ENCODE peak calls at places on chromosomes 7 and 10, in seven cellular contexts. One of them, this sample, is unnamed.

GRCh38 chr10:78255796-78256638 is 222.4 kb downstream of the RPS24 start:
- DNase-seq in left ventricle myocardium inferior: no peak
- DNase-seq in GM23338: no peak
- DNase-seq in thoracic aorta: peak; percentile 69
- DNase-seq in transverse colon: peak; percentile 21
- DNase-seq in GM23248: peak; percentile 99
- DNase-seq in tibial nerve: peak; percentile 32
- DNase-seq in this sample: peak; percentile 84

GRCh38 chr7:40763319-40764287 is 628.8 kb downstream of the SUGCT start:
- DNase-seq in left ventricle myocardium inferior: no peak
- DNase-seq in transverse colon: no peak
- DNase-seq in GM23338: no peak
- DNase-seq in thoracic aorta: no peak
- DNase-seq in GM23248: peak; percentile 49
- DNase-seq in tibial nerve: no peak
- DNase-seq in this sample: no peak

GRCh38 chr10:113030453-113030852 is 80.4 kb downstream of the TCF7L2 start:
- DNase-seq in GM23338: no peak
- DNase-seq in thoracic aorta: no peak
- DNase-seq in tibial nerve: no peak
- DNase-seq in transverse colon: no peak
- DNase-seq in GM23248: peak; percentile 68
- DNase-seq in left ventricle myocardium inferior: no peak
- DNase-seq in this sample: no peak

GRCh38 chr10:123380491-123381085 is 226.4 kb downstream of the BUB3 start:
- DNase-seq in tibial nerve: no peak
- DNase-seq in thoracic aorta: no peak
- DNase-seq in transverse colon: no peak
- DNase-seq in GM23338: peak; percentile 37
- DNase-seq in GM23248: peak; percentile 64
- DNase-seq in left ventricle myocardium inferior: no peak
- DNase-seq in this sample: peak; percentile 5

GRCh38 chr10:46544989-46545791 is 11.3 kb downstream of the GPRIN2 start:
- DNase-seq in left ventricle myocardium inferior: peak; percentile 9
- DNase-seq in thoracic aorta: no peak
- DNase-seq in tibial nerve: no peak
- DNase-seq in transverse colon: peak; percentile 18
- DNase-seq in GM23248: peak; percentile 57
- DNase-seq in GM23338: peak; percentile 84
- DNase-seq in this sample: no peak

GRCh38 chr7:13990319-13990983 is 985 bp upstream of the ETV1 start:
- DNase-seq in left ventricle myocardium inferior: peak; percentile 34
- DNase-seq in thoracic aorta: peak; percentile 8
- DNase-seq in GM23338: peak; percentile 96
- DNase-seq in transverse colon: peak; percentile 34
- DNase-seq in tibial nerve: peak; percentile 51
- DNase-seq in GM23248: peak; percentile 62
- DNase-seq in this sample: peak; percentile 14

GRCh38 chr7:952548-953441 is 1.7 kb downstream of the ADAP1 start:
- DNase-seq in transverse colon: peak; percentile 9
- DNase-seq in GM23338: no peak
- DNase-seq in thoracic aorta: no peak
- DNase-seq in left ventricle myocardium inferior: peak; percentile 8
- DNase-seq in tibial nerve: no peak
- DNase-seq in GM23248: no peak
- DNase-seq in this sample: no peak

GRCh38 chr10:15387021-15387420 is 15.9 kb upstream of the FAM171A1 start:
- DNase-seq in left ventricle myocardium inferior: no peak
- DNase-seq in GM23248: no peak
- DNase-seq in thoracic aorta: no peak
- DNase-seq in GM23338: no peak
- DNase-seq in tibial nerve: no peak
- DNase-seq in transverse colon: no peak
- DNase-seq in this sample: no peak

GRCh38 chr7:7129381-7129780 is 53.0 kb upstream of the C1GALT1 start:
- DNase-seq in transverse colon: no peak
- DNase-seq in left ventricle myocardium inferior: no peak
- DNase-seq in thoracic aorta: no peak
- DNase-seq in GM23338: no peak
- DNase-seq in tibial nerve: no peak
- DNase-seq in GM23248: no peak
- DNase-seq in this sample: no peak

GRCh38 chr7:145692237-145692950 is 424.2 kb upstream of the CNTNAP2 start:
- DNase-seq in GM23338: no peak
- DNase-seq in transverse colon: no peak
- DNase-seq in left ventricle myocardium inferior: peak; percentile 38
- DNase-seq in thoracic aorta: no peak
- DNase-seq in GM23248: no peak
- DNase-seq in tibial nerve: no peak
- DNase-seq in this sample: peak; percentile 3

GRCh38 chr10:112349521-112350085 is 24.3 kb upstream of the ACSL5 start:
- DNase-seq in GM23248: no peak
- DNase-seq in transverse colon: peak; percentile 1
- DNase-seq in GM23338: no peak
- DNase-seq in left ventricle myocardium inferior: no peak
- DNase-seq in tibial nerve: no peak
- DNase-seq in thoracic aorta: no peak
- DNase-seq in this sample: no peak

GRCh38 chr10:31152421-31153133 is 120.9 kb upstream of the ZNF438 start:
- DNase-seq in GM23248: no peak
- DNase-seq in GM23338: no peak
- DNase-seq in thoracic aorta: no peak
- DNase-seq in left ventricle myocardium inferior: no peak
- DNase-seq in tibial nerve: no peak
- DNase-seq in transverse colon: no peak
- DNase-seq in this sample: no peak

GRCh38 chr10:3886666-3887251 is 101.8 kb upstream of the KLF6 start:
- DNase-seq in transverse colon: no peak
- DNase-seq in left ventricle myocardium inferior: no peak
- DNase-seq in GM23338: no peak
- DNase-seq in GM23248: peak; percentile 94
- DNase-seq in tibial nerve: peak; percentile 49
- DNase-seq in thoracic aorta: no peak
- DNase-seq in this sample: peak; percentile 94

GRCh38 chr7:21887353-21887752 is 58.3 kb downstream of the CDCA7L start:
- DNase-seq in transverse colon: no peak
- DNase-seq in left ventricle myocardium inferior: no peak
- DNase-seq in tibial nerve: no peak
- DNase-seq in GM23338: no peak
- DNase-seq in thoracic aorta: no peak
- DNase-seq in GM23248: no peak
- DNase-seq in this sample: no peak

GRCh38 chr7:68321076-68321639 is 1277.1 kb upstream of the AUTS2 start:
- DNase-seq in GM23248: no peak
- DNase-seq in thoracic aorta: no peak
- DNase-seq in transverse colon: no peak
- DNase-seq in GM23338: no peak
- DNase-seq in tibial nerve: no peak
- DNase-seq in left ventricle myocardium inferior: peak; percentile 66
- DNase-seq in this sample: peak; percentile 52

GRCh38 chr10:96626795-96627194 is 40.0 kb upstream of the TM9SF3 start:
- DNase-seq in left ventricle myocardium inferior: no peak
- DNase-seq in GM23248: no peak
- DNase-seq in transverse colon: no peak
- DNase-seq in thoracic aorta: no peak
- DNase-seq in GM23338: peak; percentile 70
- DNase-seq in tibial nerve: no peak
- DNase-seq in this sample: no peak

GRCh38 chr10:93813507-93814465 is 56.0 kb downstream of the LGI1 start:
- DNase-seq in thoracic aorta: no peak
- DNase-seq in GM23338: peak; percentile 79
- DNase-seq in transverse colon: peak; percentile 73
- DNase-seq in tibial nerve: peak; percentile 34
- DNase-seq in GM23248: peak; percentile 68
- DNase-seq in left ventricle myocardium inferior: peak; percentile 41
- DNase-seq in this sample: no peak

GRCh38 chr10:43710772-43711471 is 62.2 kb upstream of the ZNF32 start:
- DNase-seq in GM23248: no peak
- DNase-seq in tibial nerve: no peak
- DNase-seq in GM23338: no peak
- DNase-seq in transverse colon: no peak
- DNase-seq in left ventricle myocardium inferior: no peak
- DNase-seq in thoracic aorta: no peak
- DNase-seq in this sample: no peak

GRCh38 chr10:43707755-43708154 is 59.1 kb upstream of the ZNF32 start:
- DNase-seq in GM23338: no peak
- DNase-seq in tibial nerve: no peak
- DNase-seq in thoracic aorta: no peak
- DNase-seq in left ventricle myocardium inferior: peak; percentile 50
- DNase-seq in GM23248: peak; percentile 14
- DNase-seq in transverse colon: no peak
- DNase-seq in this sample: no peak

GRCh38 chr10:43712821-43713584 is 64.3 kb upstream of the ZNF32 start:
- DNase-seq in transverse colon: no peak
- DNase-seq in GM23338: no peak
- DNase-seq in GM23248: peak; percentile 39
- DNase-seq in left ventricle myocardium inferior: no peak
- DNase-seq in thoracic aorta: no peak
- DNase-seq in tibial nerve: no peak
- DNase-seq in this sample: no peak

GRCh38 chr10:43706166-43706565 is 57.5 kb upstream of the ZNF32 start:
- DNase-seq in GM23338: no peak
- DNase-seq in transverse colon: no peak
- DNase-seq in tibial nerve: no peak
- DNase-seq in left ventricle myocardium inferior: no peak
- DNase-seq in thoracic aorta: no peak
- DNase-seq in GM23248: no peak
- DNase-seq in this sample: no peak

GRCh38 chr10:43708256-43708655 is 59.6 kb upstream of the ZNF32 start:
- DNase-seq in GM23338: no peak
- DNase-seq in tibial nerve: no peak
- DNase-seq in GM23248: no peak
- DNase-seq in left ventricle myocardium inferior: no peak
- DNase-seq in thoracic aorta: no peak
- DNase-seq in transverse colon: no peak
- DNase-seq in this sample: no peak
- H3K27ac ChIP-seq in GM23338: no peak overlapping the region
- H3K27ac ChIP-seq in tibial nerve: no peak overlapping the region
- H3K27ac ChIP-seq in GM23248: no peak overlapping the region
- H3K27ac ChIP-seq in left ventricle myocardium inferior: peak overlapping the region; percentile 86
- H3K27ac ChIP-seq in thoracic aorta: no peak overlapping the region
- H3K27ac ChIP-seq in transverse colon: no peak overlapping the region
- H3K27ac ChIP-seq in this sample: no peak overlapping the region

GRCh38 chr7:91280604-91281003 is 16.4 kb downstream of the FZD1 start:
- DNase-seq in GM23248: peak; percentile 20
- DNase-seq in left ventricle myocardium inferior: no peak
- DNase-seq in GM23338: no peak
- DNase-seq in tibial nerve: no peak
- DNase-seq in thoracic aorta: no peak
- DNase-seq in transverse colon: no peak
- DNase-seq in this sample: no peak
- H3K4me1 ChIP-seq in GM23248: peaks cover 12% of the 10 kb centered on the region
- H3K4me1 ChIP-seq in left ventricle myocardium inferior: no peaks in the 10 kb centered on the region
- H3K4me1 ChIP-seq in GM23338: peaks cover 14% of the 10 kb centered on the region
- H3K4me1 ChIP-seq in tibial nerve: no peaks in the 10 kb centered on the region
- H3K4me1 ChIP-seq in thoracic aorta: no peaks in the 10 kb centered on the region
- H3K4me1 ChIP-seq in transverse colon: no peaks in the 10 kb centered on the region
- H3K4me1 ChIP-seq in this sample: no peaks in the 10 kb centered on the region

GRCh38 chr7:50213622-50214017 is 90.9 kb upstream of the IKZF1 start:
- DNase-seq in tibial nerve: no peak
- DNase-seq in thoracic aorta: no peak
- DNase-seq in GM23248: no peak
- DNase-seq in GM23338: no peak
- DNase-seq in transverse colon: no peak
- DNase-seq in left ventricle myocardium inferior: no peak
- DNase-seq in this sample: no peak

GRCh38 chr7:50217961-50218360 is 86.6 kb upstream of the IKZF1 start:
- DNase-seq in thoracic aorta: no peak
- DNase-seq in GM23248: no peak
- DNase-seq in tibial nerve: no peak
- DNase-seq in left ventricle myocardium inferior: no peak
- DNase-seq in transverse colon: no peak
- DNase-seq in GM23338: no peak
- DNase-seq in this sample: no peak

GRCh38 chr7:50214771-50215170 is 89.7 kb upstream of the IKZF1 start:
- DNase-seq in GM23248: no peak
- DNase-seq in GM23338: no peak
- DNase-seq in tibial nerve: no peak
- DNase-seq in transverse colon: no peak
- DNase-seq in left ventricle myocardium inferior: no peak
- DNase-seq in thoracic aorta: no peak
- DNase-seq in this sample: no peak

GRCh38 chr7:50214141-50214670 is 90.3 kb upstream of the IKZF1 start:
- DNase-seq in transverse colon: no peak
- DNase-seq in GM23248: no peak
- DNase-seq in tibial nerve: no peak
- DNase-seq in GM23338: no peak
- DNase-seq in thoracic aorta: no peak
- DNase-seq in left ventricle myocardium inferior: no peak
- DNase-seq in this sample: no peak

GRCh38 chr7:50216626-50217025 is 87.9 kb upstream of the IKZF1 start:
- DNase-seq in transverse colon: no peak
- DNase-seq in GM23338: no peak
- DNase-seq in left ventricle myocardium inferior: no peak
- DNase-seq in thoracic aorta: no peak
- DNase-seq in tibial nerve: no peak
- DNase-seq in GM23248: no peak
- DNase-seq in this sample: no peak
- H3K27ac ChIP-seq in transverse colon: no peak overlapping the region
- H3K27ac ChIP-seq in GM23338: no peak overlapping the region
- H3K27ac ChIP-seq in left ventricle myocardium inferior: no peak overlapping the region
- H3K27ac ChIP-seq in thoracic aorta: no peak overlapping the region
- H3K27ac ChIP-seq in tibial nerve: no peak overlapping the region
- H3K27ac ChIP-seq in GM23248: no peak overlapping the region
- H3K27ac ChIP-seq in this sample: no peak overlapping the region

GRCh38 chr10:130463104-130463875 is 327.1 kb downstream of the GLRX3 start:
- DNase-seq in thoracic aorta: no peak
- DNase-seq in tibial nerve: no peak
- DNase-seq in transverse colon: no peak
- DNase-seq in GM23248: no peak
- DNase-seq in GM23338: no peak
- DNase-seq in left ventricle myocardium inferior: no peak
- DNase-seq in this sample: no peak

GRCh38 chr10:130459011-130459410 is 322.8 kb downstream of the GLRX3 start:
- DNase-seq in GM23248: no peak
- DNase-seq in GM23338: no peak
- DNase-seq in tibial nerve: no peak
- DNase-seq in left ventricle myocardium inferior: no peak
- DNase-seq in thoracic aorta: no peak
- DNase-seq in transverse colon: no peak
- DNase-seq in this sample: no peak

GRCh38 chr10:130459851-130460490 is 323.8 kb downstream of the GLRX3 start:
- DNase-seq in left ventricle myocardium inferior: no peak
- DNase-seq in transverse colon: no peak
- DNase-seq in thoracic aorta: no peak
- DNase-seq in tibial nerve: no peak
- DNase-seq in GM23248: no peak
- DNase-seq in GM23338: no peak
- DNase-seq in this sample: no peak

GRCh38 chr10:130463876-130464360 is 327.7 kb downstream of the GLRX3 start:
- DNase-seq in tibial nerve: no peak
- DNase-seq in left ventricle myocardium inferior: no peak
- DNase-seq in thoracic aorta: no peak
- DNase-seq in transverse colon: no peak
- DNase-seq in GM23338: no peak
- DNase-seq in GM23248: no peak
- DNase-seq in this sample: no peak

DNA sequence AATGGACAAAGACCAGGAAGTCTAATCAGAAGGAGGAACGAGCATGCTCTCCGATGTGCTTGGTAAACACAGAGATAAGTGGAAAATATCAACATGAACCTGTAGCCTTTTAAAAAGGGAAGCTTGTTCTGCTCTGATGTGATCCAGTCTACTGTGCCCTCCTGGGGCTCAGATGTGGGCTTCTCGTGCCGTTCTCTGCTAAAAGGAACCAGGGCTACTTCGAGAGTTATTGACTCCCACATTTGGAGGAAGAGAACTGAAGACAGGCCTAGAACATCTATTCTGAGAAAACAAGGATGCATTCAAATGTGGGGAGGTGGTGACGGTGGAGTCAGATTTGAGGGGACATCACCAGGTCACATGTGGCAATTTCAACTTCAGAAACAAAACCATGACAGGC is 325.4 kb downstream of the GLRX3 start:
- DNase-seq in tibial nerve: no peak
- DNase-seq in GM23338: no peak
- DNase-seq in transverse colon: no peak
- DNase-seq in left ventricle myocardium inferior: no peak
- DNase-seq in GM23248: no peak
- DNase-seq in thoracic aorta: no peak
- DNase-seq in this sample: no peak
- H3K4me1 ChIP-seq in tibial nerve: no peaks in the 10 kb centered on the region
- H3K4me1 ChIP-seq in GM23338: no peaks in the 10 kb centered on the region
- H3K4me1 ChIP-seq in transverse colon: no peaks in the 10 kb centered on the region
- H3K4me1 ChIP-seq in left ventricle myocardium inferior: no peaks in the 10 kb centered on the region
- H3K4me1 ChIP-seq in GM23248: no peaks in the 10 kb centered on the region
- H3K4me1 ChIP-seq in thoracic aorta: no peaks in the 10 kb centered on the region
- H3K4me1 ChIP-seq in this sample: no peaks in the 10 kb centered on the region